ENCODE peak calls at places on chromosomes 5 and 9, in ten cellular contexts. X is heart left ventricle; B is ACHN; U is keratinocyte; P is NCI-H510A treated with DMSO at 0.1 percent for 48 hours; K is SJSA1; Z is substantia nigra; T is activated CD4-positive, alpha-beta T cell treated with anti-CD3 and anti-CD28 coated beads, Interleukin-2, amount 10 ng/mL, durations not matched to agents 7 days and 5 days; L is iris pigment epithelial cell; N is MM.1S. D is an unnamed sample.

GRCh38 chr5:85576666-85577065 is 1041.1 kb upstream of the COX7C start:
- DNase-seq in U (no peak), K (no peak), B (no peak), L (no peak), T (no peak), X (no peak), P (no peak), N (no peak), Z (no peak), D (no peak)

GRCh38 chr5:169717298-169717697 is 80.2 kb downstream of the DOCK2 start:
- DNase-seq in N (no peak), P (no peak), L (peak), B (no peak), K (peak), Z (no peak), T (no peak), U (peak), X (no peak), D (no peak)

GRCh38 chr5:976849-977751 is 31.5 kb upstream of the NKD2 start:
- DNase-seq in K (peak), P (no peak), N (no peak), B (no peak), X (no peak), U (no peak), L (no peak), T (no peak), Z (no peak), D (no peak)

GRCh38 chr5:83583859-83584258 is 112.3 kb downstream of the VCAN start:
- DNase-seq in X (no peak), U (no peak), B (no peak), L (peak), N (no peak), T (no peak), Z (no peak), P (no peak), K (no peak), D (no peak)

GRCh38 chr5:111848374-111848914 is 91.5 kb upstream of the NREP start:
- DNase-seq in U (no peak), N (no peak), B (no peak), Z (no peak), T (no peak), K (no peak), L (no peak), X (no peak), P (no peak), D (no peak)

GRCh38 chr9:33795819-33796218 is 458 bp downstream of the PRSS3 start:
- DNase-seq in B (no peak), X (no peak), Z (no peak), T (no peak), U (no peak), K (no peak), P (no peak), L (no peak), N (no peak), D (no peak)

GRCh38 chr5:107011530-107012115 is 659.1 kb downstream of the EFNA5 start:
- DNase-seq in Z (no peak), P (peak), L (peak), U (no peak), B (no peak), T (no peak), N (no peak), K (no peak), X (no peak), D (no peak)

GRCh38 chr5:175711031-175711430 is 53.2 kb downstream of the HRH2 start:
- DNase-seq in Z (no peak), T (no peak), N (no peak), B (no peak), U (no peak), X (no peak), K (peak), L (no peak), P (no peak), D (no peak)

GRCh38 chr5:137217599-137218200 is 281.4 kb downstream of the SPOCK1 start:
- DNase-seq in X (no peak), P (no peak), L (no peak), K (no peak), T (no peak), B (peak), Z (no peak), N (no peak), U (peak), D (no peak)

GRCh38 chr9:131008909-131009618 is at the start of gene LAMC3:
- DNase-seq in Z (peak), N (no peak), T (no peak), X (no peak), K (no peak), U (no peak), B (peak), P (peak), L (no peak), D (no peak)

D was measured in Right ventricle myocardium inferior.